ENCODE peak calls at places on chromosome 1, in seven cellular contexts. V is kidney; K is psoas muscle; U is testis; G is CD4-positive, alpha-beta T cell; E is fibroblast of lung; S is A549. D is an unnamed sample.

GRCh38 chr1:22257286-22258275 is 114.7 kb upstream of the WNT4 start:
- DNase-seq in S (no peak), V (peak), U (no peak), G (no peak), E (no peak), K (no peak), D (no peak)

GRCh38 chr1:151311589-151312331 is 15.5 kb downstream of the PI4KB start:
- DNase-seq in E (peak), K (peak), S (peak), G (peak), U (peak), V (peak), D (peak)

GRCh38 chr1:58650141-58650540 is 49.7 kb downstream of the MYSM1 start:
- DNase-seq in V (no peak), U (no peak), G (no peak), S (no peak), K (no peak), E (peak), D (no peak)

GRCh38 chr1:204045430-204045829 is 27.5 kb upstream of the SOX13 start:
- DNase-seq in E (no peak), K (peak), U (no peak), G (no peak), V (no peak), S (no peak), D (no peak)

GRCh38 chr1:218463194-218464156 is 118.3 kb downstream of the TGFB2 start:
- DNase-seq in G (no peak), E (peak), S (no peak), K (peak), U (peak), V (no peak), D (peak)

GRCh38 chr1:107141491-107142369 is 891 bp downstream of the NTNG1 start:
- DNase-seq in G (no peak), K (peak), E (peak), S (no peak), U (peak), V (peak), D (no peak)

GRCh38 chr1:33244809-33245186 is 11.5 kb upstream of the ZNF362 start:
- DNase-seq in G (no peak), S (no peak), E (no peak), V (no peak), K (no peak), U (no peak), D (no peak)

GRCh38 chr1:52554756-52555155 is 1.9 kb upstream of the TUT4 start:
- DNase-seq in G (no peak), K (no peak), V (no peak), S (no peak), E (peak), U (no peak), D (no peak)

GRCh38 chr1:107404756-107405155 is 263.9 kb downstream of the NTNG1 start:
- DNase-seq in G (no peak), S (no peak), K (no peak), V (no peak), U (no peak), E (peak), D (no peak)

GRCh38 chr1:220943319-220943718 is 64.1 kb downstream of the HLX start:
- DNase-seq in S (no peak), G (no peak), V (no peak), K (no peak), U (no peak), E (no peak), D (no peak)

GRCh38 chr1:163168053-163168452 is 34.7 kb downstream of the RGS5 start:
- DNase-seq in U (no peak), S (no peak), K (no peak), E (peak), V (no peak), G (no peak), D (no peak)

GRCh38 chr1:202107321-202107761 is 15.4 kb upstream of the GPR37L1 start:
- DNase-seq in G (no peak), V (peak), E (no peak), U (peak), K (no peak), S (no peak), D (peak)

GRCh38 chr1:26602378-26602959 is 72.9 kb downstream of the RPS6KA1 start:
- DNase-seq in S (peak), K (no peak), E (peak), G (peak), V (no peak), U (peak), D (no peak)

GRCh38 chr1:107935396-107936064 is 29.4 kb downstream of the VAV3 start:
- DNase-seq in V (no peak), G (no peak), K (no peak), U (no peak), S (no peak), E (no peak), D (no peak)

GRCh38 chr1:245888809-245889208 is 618.3 kb downstream of the SMYD3 start:
- DNase-seq in K (no peak), G (no peak), U (no peak), E (peak), S (peak), V (no peak), D (no peak)

GRCh38 chr1:1359668-1360468 is 1.5 kb upstream of the MXRA8 start:
- DNase-seq in E (peak), V (peak), G (no peak), K (peak), U (peak), S (no peak), D (peak)

GRCh38 chr1:59077739-59078503 is 219.0 kb upstream of the FGGY start:
- DNase-seq in V (no peak), U (no peak), S (no peak), G (no peak), E (no peak), K (no peak), D (no peak)

GRCh38 chr1:111468717-111469100 is 5.1 kb upstream of the C1orf162 start:
- DNase-seq in S (no peak), U (no peak), K (no peak), V (no peak), E (no peak), G (no peak), D (no peak)

GRCh38 chr1:93631626-93632365 is 49.8 kb downstream of the BCAR3 start:
- DNase-seq in K (no peak), V (no peak), S (no peak), U (peak), G (no peak), E (no peak), D (no peak)

GRCh38 chr1:225655509-225656258 is 2.8 kb upstream of the ENAH start:
- DNase-seq in S (peak), U (peak), G (no peak), E (peak), V (no peak), K (peak), D (peak)

GRCh38 chr1:36091141-36091540 is 2.4 kb downstream of the ADPRS start:
- DNase-seq in G (no peak), E (no peak), K (no peak), S (no peak), U (no peak), V (no peak), D (no peak)

GRCh38 chr1:36717431-36717830 is 234.7 kb upstream of the CSF3R start:
- DNase-seq in K (no peak), S (no peak), E (no peak), V (no peak), U (no peak), G (no peak), D (no peak)

GRCh38 chr1:66350001-66350547 is 183.9 kb upstream of the SGIP1 start:
- DNase-seq in G (peak), E (peak), K (no peak), S (no peak), U (peak), V (no peak), D (peak)

GRCh38 chr1:48931571-48932251 is 155.0 kb upstream of the BEND5 start:
- DNase-seq in K (no peak), V (no peak), U (no peak), E (peak), G (no peak), S (no peak), D (no peak)

GRCh38 chr1:102434421-102434820 is 437.7 kb upstream of the OLFM3 start:
- DNase-seq in K (no peak), G (no peak), E (no peak), V (no peak), S (no peak), U (peak), D (no peak)

GRCh38 chr1:24725209-24725651 is 20.0 kb upstream of the CLIC4 start:
- DNase-seq in E (peak), G (no peak), S (no peak), K (no peak), U (no peak), V (no peak), D (no peak)

GRCh38 chr1:53591924-53592323 is 132.7 kb downstream of the DMRTB1 start:
- DNase-seq in K (no peak), U (no peak), E (no peak), G (no peak), S (no peak), V (no peak), D (no peak)

GRCh38 chr1:181423301-181423918 is 59.9 kb upstream of the CACNA1E start:
- DNase-seq in U (peak), S (peak), V (no peak), G (peak), K (no peak), E (peak), D (no peak)

GRCh38 chr1:213989740-213990472 is 2.1 kb downstream of the PROX1 start:
- DNase-seq in E (no peak), U (peak), S (no peak), V (no peak), G (no peak), K (no peak), D (peak)

GRCh38 chr1:34824817-34825454 is 32.1 kb downstream of the GJA4 start:
- DNase-seq in K (no peak), E (no peak), G (no peak), V (no peak), S (no peak), U (no peak), D (no peak)

GRCh38 chr1:27527857-27528700 is 38.1 kb upstream of the WASF2 start:
- DNase-seq in V (peak), U (peak), G (peak), E (no peak), K (no peak), S (no peak), D (no peak)

GRCh38 chr1:190658907-190659306 is 181.2 kb upstream of the BRINP3 start:
- DNase-seq in U (no peak), S (no peak), E (peak), G (no peak), V (no peak), K (no peak), D (no peak)

GRCh38 chr1:116309090-116309870 is 63.8 kb upstream of the ATP1A1 start:
- DNase-seq in G (no peak), V (no peak), S (no peak), E (no peak), U (no peak), K (no peak), D (no peak)

GRCh38 chr1:96863449-96863848 is 141.9 kb downstream of the PTBP2 start:
- DNase-seq in G (no peak), V (no peak), U (no peak), E (no peak), S (no peak), K (no peak), D (peak)

GRCh38 chr1:204207136-204207616 is 6.6 kb downstream of the GOLT1A start:
- DNase-seq in E (peak), V (peak), K (peak), S (peak), U (peak), G (peak), D (peak)

DNA sequence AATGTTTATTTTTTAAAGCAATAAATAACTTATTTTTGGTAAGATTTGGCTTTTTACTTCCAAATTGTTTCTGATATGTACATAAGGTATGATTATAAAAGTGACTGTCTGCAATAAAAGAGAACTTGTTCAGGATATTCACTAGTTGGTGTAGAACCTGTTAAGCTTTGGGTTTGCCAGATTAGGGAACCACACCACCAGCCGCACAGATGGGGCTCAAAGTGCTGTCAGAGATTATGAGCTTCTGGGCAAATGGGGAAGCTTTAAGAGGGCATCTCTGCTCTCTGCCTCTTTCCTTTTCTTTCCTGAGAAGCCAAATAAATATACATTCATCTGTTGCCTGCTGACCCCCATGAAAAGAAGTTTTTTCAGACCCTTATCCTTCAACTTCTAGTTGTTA is 25.4 kb downstream of the IVNS1ABP start:
- DNase-seq in U (no peak), V (no peak), K (no peak), S (no peak), G (no peak), E (no peak), D (no peak)
- H3K27ac ChIP-seq in U (no peak), V (no peak), K (no peak), S (no peak), G (no peak), E (no peak), D (no peak)

GRCh38 chr1:230266456-230266855 is 159.7 kb downstream of the PGBD5 start:
- DNase-seq in U (no peak), S (no peak), V (no peak), K (no peak), E (no peak), G (no peak), D (no peak)

GRCh38 chr1:230263573-230264195 is 162.4 kb downstream of the PGBD5 start:
- DNase-seq in E (no peak), S (no peak), K (no peak), V (no peak), G (no peak), U (no peak), D (no peak)

GRCh38 chr1:230267338-230268065 is 158.6 kb downstream of the PGBD5 start:
- DNase-seq in K (no peak), U (no peak), G (no peak), E (no peak), S (no peak), V (no peak), D (no peak)

GRCh38 chr1:230264342-230264741 is 161.8 kb downstream of the PGBD5 start:
- DNase-seq in S (no peak), U (no peak), E (no peak), V (no peak), K (no peak), G (no peak), D (no peak)

GRCh38 chr1:230265200-230266115 is 160.7 kb downstream of the PGBD5 start:
- DNase-seq in E (no peak), U (no peak), G (no peak), K (peak), V (no peak), S (no peak), D (peak)
- TF ChIP-seq CTCF in E (no peak), U (no peak), G (no peak), K (no peak), V (no peak), S (no peak), D (no peak)

GRCh38 chr1:227316941-227317540 is 1.3 kb downstream of the CDC42BPA start:
- DNase-seq in K (no peak), S (no peak), E (peak), U (peak), G (no peak), V (no peak), D (no peak)
- H3K27ac ChIP-seq in K (peak), S (peak), E (peak), U (peak), G (no peak), V (peak), D (peak)

GRCh38 chr1:44237721-44238457 is 24.6 kb downstream of the DMAP1 start:
- DNase-seq in S (no peak), G (no peak), V (peak), E (peak), K (no peak), U (peak), D (no peak)
- TF ChIP-seq CTCF in S (no peak), G (peak), V (peak), E (peak), K (peak), U (no peak), D (no peak)

GRCh38 chr1:63810936-63811335 is 37.1 kb downstream of the ROR1 start:
- DNase-seq in E (no peak), S (no peak), G (no peak), U (no peak), K (no peak), V (no peak), D (no peak)
- H3K27ac ChIP-seq in E (no peak), S (no peak), G (no peak), U (no peak), K (no peak), V (no peak), D (no peak)

GRCh38 chr1:3785458-3786157 is 10.7 kb downstream of the LRRC47 start:
- DNase-seq in E (no peak), V (no peak), K (no peak), G (no peak), S (no peak), U (no peak), D (no peak)
- TF ChIP-seq CTCF in E (peak), V (peak), K (peak), G (no peak), S (peak), U (peak), D (no peak)